ENCODE peak calls at places on chromosomes 16 and 17, in seven cellular contexts. C, T, O, R, B, Y and F are unnamed samples.
A peak's percentile ranks its signal among the peaks of the same experiment; 100 is the strongest.

GRCh38 chr16:82033683-82034300 is 1.3 kb upstream of the HSD17B2 start:
- DNase-seq in C (no peak), T (no peak), R (no peak), O (no peak), B (no peak), Y (no peak), F (no peak)

GRCh38 chr16:69057400-69058378 is 47.8 kb upstream of the HAS3 start:
- DNase-seq in T (peak; percentile 86), O (no peak), R (no peak), B (peak; percentile 50), Y (no peak), C (no peak), F (peak; percentile 93)

GRCh38 chr16:88842308-88842756 is 14.4 kb downstream of the GALNS start:
- DNase-seq in Y (no peak), R (no peak), C (no peak), T (no peak), B (no peak), O (no peak), F (no peak)

GRCh38 chr17:45370949-45371413 is 54.2 kb upstream of the MAP3K14 start:
- DNase-seq in O (no peak), R (no peak), T (peak; percentile 48), B (no peak), Y (no peak), C (no peak), F (no peak)

GRCh38 chr16:27899736-27900135 is 163.8 kb downstream of the GSG1L start:
- DNase-seq in O (no peak), C (no peak), Y (no peak), R (no peak), T (no peak), B (no peak), F (no peak)

GRCh38 chr16:72124761-72125634 is 31.4 kb downstream of the DHX38 start:
- DNase-seq in R (peak; percentile 55), T (peak; percentile 39), O (no peak), C (peak; percentile 34), B (peak; percentile 54), Y (peak; percentile 69), F (peak; percentile 66)

GRCh38 chr17:54172096-54172495 is 349.4 kb downstream of the KIF2B start:
- DNase-seq in Y (no peak), B (no peak), T (no peak), R (no peak), O (no peak), C (no peak), F (no peak)

GRCh38 chr17:80863626-80864025 is 128.0 kb upstream of the CHMP6 start:
- DNase-seq in R (no peak), T (no peak), Y (no peak), C (no peak), B (no peak), O (peak; percentile 28), F (no peak)

GRCh38 chr17:16243811-16244567 is 27.0 kb downstream of the PIGL start:
- DNase-seq in Y (no peak), O (no peak), R (no peak), T (no peak), B (no peak), C (no peak), F (no peak)

GRCh38 chr16:57235128-57236092 is 9.6 kb upstream of the ARL2BP start:
- DNase-seq in T (no peak), Y (no peak), B (no peak), O (no peak), R (no peak), C (peak; percentile 15), F (peak; percentile 23)

GRCh38 chr17:75814900-75815373 is 29.3 kb downstream of the UNC13D start:
- DNase-seq in O (peak; percentile 72), T (peak; percentile 67), B (no peak), R (no peak), Y (no peak), C (peak; percentile 39), F (peak; percentile 86)

GRCh38 chr17:17564896-17565295 is 26.6 kb downstream of the PEMT start:
- DNase-seq in R (no peak), B (no peak), O (no peak), C (no peak), Y (no peak), T (no peak), F (no peak)

GRCh38 chr16:86095131-86095752 is 196.3 kb downstream of the IRF8 start:
- DNase-seq in T (no peak), R (no peak), B (no peak), O (peak; percentile 46), Y (no peak), C (no peak), F (no peak)

GRCh38 chr17:21134559-21134958 is 7.8 kb downstream of the DHRS7B start:
- DNase-seq in C (no peak), R (no peak), Y (no peak), O (no peak), B (no peak), T (no peak), F (no peak)

GRCh38 chr17:44170499-44171201 is at the start of gene ASB16:
- DNase-seq in O (no peak), B (peak; percentile 25), T (no peak), C (no peak), Y (no peak), R (no peak), F (no peak)

GRCh38 chr17:44174427-44174826 is 3.9 kb downstream of the ASB16 start:
- DNase-seq in T (no peak), O (no peak), R (no peak), Y (no peak), B (no peak), C (no peak), F (no peak)

GRCh38 chr17:44176257-44176656 is 5.8 kb downstream of the ASB16 start:
- DNase-seq in R (no peak), B (no peak), O (no peak), Y (no peak), T (no peak), C (no peak), F (no peak)

GRCh38 chr17:44170135-44170498 is 387 bp upstream of the ASB16 start:
- DNase-seq in O (no peak), R (no peak), T (no peak), C (no peak), B (no peak), Y (no peak), F (no peak)

DNA sequence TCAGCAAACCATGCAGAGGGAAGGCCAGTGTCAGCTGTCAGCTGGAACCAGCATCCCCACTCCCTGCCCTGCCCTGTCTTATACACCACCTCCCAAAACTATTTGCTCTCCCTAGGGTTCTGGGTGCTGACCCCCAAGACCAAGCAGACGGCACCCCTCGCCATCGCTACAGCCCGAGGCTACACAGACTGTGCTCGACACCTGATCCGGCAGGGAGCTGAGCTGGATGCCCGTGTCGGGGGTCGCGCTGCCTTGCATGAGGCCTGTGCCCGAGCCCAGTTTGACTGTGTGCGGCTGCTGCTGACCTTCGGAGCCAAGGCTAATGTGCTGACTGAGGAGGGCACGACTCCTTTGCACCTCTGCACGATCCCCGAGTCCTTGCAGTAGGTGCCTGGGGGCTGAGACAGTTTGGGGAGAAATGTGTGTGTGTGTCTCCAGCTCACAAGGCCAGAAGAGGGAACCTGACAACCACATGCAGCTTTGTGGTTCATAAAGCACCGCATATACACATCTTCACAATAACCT is 1.5 kb downstream of the ASB16 start:
- DNase-seq in R (no peak), Y (no peak), B (no peak), T (no peak), C (no peak), O (no peak), F (no peak)
- H3K27ac ChIP-seq in R (no peak overlapping the region), Y (no peak overlapping the region), B (no peak overlapping the region), T (no peak overlapping the region), C (no peak overlapping the region), O (no peak overlapping the region), F (no peak overlapping the region)

DNA sequence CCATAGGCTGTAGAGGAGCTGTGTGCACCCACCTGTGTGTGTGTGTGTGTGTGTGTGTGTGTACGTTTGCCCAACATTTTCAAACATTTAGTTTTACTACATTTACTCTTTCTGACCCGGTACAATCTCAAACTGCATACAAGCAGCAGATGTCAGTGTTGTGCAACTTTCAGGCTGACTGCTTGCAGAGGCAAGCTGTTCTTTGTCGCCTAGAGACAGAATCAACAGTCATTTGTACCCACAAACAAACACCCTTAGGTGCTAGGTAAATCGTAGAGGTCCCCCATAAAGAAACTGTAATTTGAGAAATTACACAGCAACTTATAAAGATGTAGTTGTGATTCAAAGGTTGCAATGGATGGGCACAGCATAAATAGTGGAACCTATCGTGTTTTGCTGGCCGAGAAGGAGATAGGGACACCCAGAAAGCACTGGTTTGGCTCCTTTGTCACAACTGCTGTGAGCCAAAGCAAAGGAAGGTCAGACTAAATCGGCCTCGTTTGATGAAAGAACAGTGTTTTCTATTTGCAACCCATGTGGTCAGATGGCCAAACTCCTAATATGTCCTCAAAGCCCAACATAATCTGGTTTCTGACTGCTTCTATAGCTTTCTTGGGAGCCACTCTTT is 478.4 kb downstream of the TOX3 start:
- DNase-seq in C (no peak), O (no peak), R (peak; percentile 62), Y (no peak), B (peak; percentile 36), T (no peak), F (peak; percentile 9)
- TF ChIP-seq CTCF in C (no peak), O (peak; percentile 37), R (peak; percentile 71), Y (peak; percentile 15), B (no peak), T (no peak), F (peak; percentile 52)

DNA sequence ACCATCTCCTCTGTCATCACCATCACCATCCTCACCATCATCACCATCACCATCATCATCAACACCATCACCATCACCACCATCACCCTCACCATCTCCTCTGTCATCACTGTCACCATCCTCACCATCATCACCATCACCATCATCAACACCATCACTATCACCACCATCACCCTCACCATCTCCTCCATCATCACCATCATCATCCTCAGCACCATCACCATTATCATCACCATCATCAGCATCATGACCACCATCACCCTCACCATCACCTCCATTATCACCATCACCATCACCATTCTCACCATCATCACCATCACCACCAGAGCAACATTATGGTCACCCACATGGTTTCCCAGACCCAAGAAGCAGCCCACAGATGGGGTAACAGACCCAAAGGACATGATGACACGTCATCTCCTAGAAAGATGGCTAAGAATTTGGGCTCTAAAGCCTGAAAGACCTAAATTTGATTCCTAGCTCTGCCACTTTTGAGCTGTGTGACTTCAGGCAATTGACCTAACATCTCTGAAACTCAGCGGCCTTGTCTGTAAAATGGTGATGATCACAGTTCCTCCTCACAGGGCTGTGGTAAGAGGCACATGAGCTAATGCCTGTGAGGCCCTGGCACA is 14.6 kb downstream of the SCNN1B start:
- DNase-seq in C (no peak), B (no peak), O (no peak), Y (no peak), R (no peak), T (no peak), F (no peak)
- H3K27ac ChIP-seq in C (no peak overlapping the region), B (no peak overlapping the region), O (no peak overlapping the region), Y (no peak overlapping the region), R (no peak overlapping the region), T (no peak overlapping the region), F (no peak overlapping the region)

DNA sequence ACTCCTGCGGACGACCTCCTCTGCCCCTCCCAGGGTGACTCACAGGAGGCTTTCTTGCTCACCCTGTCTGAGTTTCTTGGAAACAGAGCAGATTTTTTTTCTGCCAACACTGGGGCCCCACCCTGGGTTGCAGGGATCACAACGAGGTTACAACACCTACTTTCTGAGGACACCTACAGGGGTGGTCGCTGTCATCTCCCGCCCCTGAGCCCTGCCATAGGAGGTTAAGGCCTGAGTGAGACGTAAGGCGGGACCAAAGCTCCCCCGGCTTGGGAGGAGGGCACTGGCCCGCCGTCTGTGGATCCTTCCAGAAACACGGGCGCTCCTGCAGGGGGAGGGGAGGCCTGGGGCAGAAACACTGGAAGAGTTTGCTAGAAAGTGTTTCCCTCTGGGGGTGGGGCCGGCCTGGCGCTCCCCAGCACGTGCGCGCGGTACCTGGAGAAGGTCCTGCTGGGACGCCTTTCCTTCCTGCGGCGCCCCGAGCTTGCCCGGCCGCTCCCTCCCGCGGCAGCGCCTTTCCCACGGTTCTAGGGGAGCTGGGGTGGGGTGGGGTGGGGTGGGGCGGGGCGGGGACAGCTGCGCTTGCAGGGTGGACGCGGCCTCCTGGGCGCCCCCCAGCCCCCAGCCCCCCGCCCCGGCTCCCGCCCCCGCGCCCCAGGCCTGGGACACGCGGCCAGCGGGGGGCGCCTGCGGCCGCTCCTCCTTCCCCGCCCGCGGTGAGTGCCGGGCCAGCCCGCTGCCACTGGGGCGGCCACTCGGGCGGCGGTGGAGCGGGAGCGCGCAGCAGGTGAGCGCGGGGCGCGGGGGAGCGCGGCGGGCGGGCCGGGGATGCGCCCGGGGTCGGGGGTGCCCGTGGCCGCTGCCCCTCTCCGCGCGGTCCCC is 20.7 kb upstream of the ADCY7 start:
- DNase-seq in B (no peak), C (no peak), T (peak; percentile 78), O (peak; percentile 82), R (no peak), Y (peak; percentile 77), F (peak; percentile 95)
- TF ChIP-seq CTCF in B (peak; percentile 23), C (no peak), T (no peak), O (peak; percentile 19), R (peak; percentile 42), Y (peak; percentile 19), F (peak; percentile 40)